ENCODE peak calls at places on chromosomes 2 and 18, in eight cellular contexts. One of them, this sample, is unnamed.

GRCh38 chr2:208101716-208102631 is 22.4 kb downstream of the CRYGD start:
- DNase-seq in HCT116: peak
- DNase-seq in caudate nucleus: no peak
- DNase-seq in HL-60: no peak
- DNase-seq in uterus: no peak
- DNase-seq in sigmoid colon: no peak
- DNase-seq in prostate gland: no peak
- DNase-seq in small intestine: peak
- DNase-seq in this sample: no peak

GRCh38 chr18:59837586-59837985 is 62.2 kb upstream of the PMAIP1 start:
- DNase-seq in caudate nucleus: no peak
- DNase-seq in uterus: no peak
- DNase-seq in HCT116: peak
- DNase-seq in small intestine: peak
- DNase-seq in prostate gland: peak
- DNase-seq in sigmoid colon: no peak
- DNase-seq in HL-60: peak
- DNase-seq in this sample: no peak

GRCh38 chr18:69936191-69936558 is 11.5 kb downstream of the CD226 start:
- DNase-seq in HCT116: no peak
- DNase-seq in prostate gland: no peak
- DNase-seq in uterus: no peak
- DNase-seq in sigmoid colon: no peak
- DNase-seq in small intestine: peak
- DNase-seq in HL-60: no peak
- DNase-seq in caudate nucleus: no peak
- DNase-seq in this sample: no peak

GRCh38 chr2:20141056-20141762 is 83.7 kb downstream of the SDC1 start:
- DNase-seq in small intestine: peak
- DNase-seq in uterus: peak
- DNase-seq in HCT116: peak
- DNase-seq in sigmoid colon: peak
- DNase-seq in HL-60: no peak
- DNase-seq in caudate nucleus: no peak
- DNase-seq in prostate gland: peak
- DNase-seq in this sample: peak

GRCh38 chr2:217854684-217855083 is 148.1 kb downstream of the TNS1 start:
- DNase-seq in sigmoid colon: no peak
- DNase-seq in HL-60: no peak
- DNase-seq in prostate gland: no peak
- DNase-seq in uterus: no peak
- DNase-seq in small intestine: no peak
- DNase-seq in caudate nucleus: no peak
- DNase-seq in HCT116: no peak
- DNase-seq in this sample: no peak

GRCh38 chr2:45264227-45265225 is 255.3 kb upstream of the SIX2 start:
- DNase-seq in HCT116: no peak
- DNase-seq in sigmoid colon: no peak
- DNase-seq in uterus: no peak
- DNase-seq in small intestine: no peak
- DNase-seq in prostate gland: no peak
- DNase-seq in HL-60: no peak
- DNase-seq in caudate nucleus: no peak
- DNase-seq in this sample: no peak

GRCh38 chr2:120384486-120385354 is 38.8 kb downstream of the INHBB start:
- DNase-seq in HL-60: no peak
- DNase-seq in sigmoid colon: peak
- DNase-seq in small intestine: no peak
- DNase-seq in HCT116: no peak
- DNase-seq in prostate gland: no peak
- DNase-seq in caudate nucleus: no peak
- DNase-seq in uterus: no peak
- DNase-seq in this sample: no peak

GRCh38 chr2:73779472-73780241 is at the start of gene DUSP11:
- DNase-seq in small intestine: peak
- DNase-seq in sigmoid colon: peak
- DNase-seq in caudate nucleus: peak
- DNase-seq in HL-60: peak
- DNase-seq in prostate gland: peak
- DNase-seq in HCT116: peak
- DNase-seq in uterus: peak
- DNase-seq in this sample: peak

GRCh38 chr2:28509361-28509760 is 13.5 kb downstream of the PLB1 start:
- DNase-seq in small intestine: no peak
- DNase-seq in sigmoid colon: no peak
- DNase-seq in HL-60: no peak
- DNase-seq in prostate gland: no peak
- DNase-seq in caudate nucleus: no peak
- DNase-seq in uterus: no peak
- DNase-seq in HCT116: no peak
- DNase-seq in this sample: no peak

GRCh38 chr2:28512607-28512965 is 16.7 kb downstream of the PLB1 start:
- DNase-seq in uterus: no peak
- DNase-seq in sigmoid colon: no peak
- DNase-seq in prostate gland: no peak
- DNase-seq in small intestine: no peak
- DNase-seq in HL-60: no peak
- DNase-seq in HCT116: no peak
- DNase-seq in caudate nucleus: no peak
- DNase-seq in this sample: no peak

GRCh38 chr2:28507806-28508764 is 12.2 kb downstream of the PLB1 start:
- DNase-seq in HCT116: peak
- DNase-seq in HL-60: no peak
- DNase-seq in caudate nucleus: peak
- DNase-seq in sigmoid colon: no peak
- DNase-seq in small intestine: peak
- DNase-seq in uterus: no peak
- DNase-seq in prostate gland: no peak
- DNase-seq in this sample: peak

GRCh38 chr2:28511871-28512606 is 16.2 kb downstream of the PLB1 start:
- DNase-seq in uterus: no peak
- DNase-seq in small intestine: no peak
- DNase-seq in HCT116: no peak
- DNase-seq in sigmoid colon: no peak
- DNase-seq in HL-60: no peak
- DNase-seq in caudate nucleus: no peak
- DNase-seq in prostate gland: no peak
- DNase-seq in this sample: no peak

GRCh38 chr2:28510184-28510583 is 14.3 kb downstream of the PLB1 start:
- DNase-seq in small intestine: no peak
- DNase-seq in sigmoid colon: no peak
- DNase-seq in HL-60: no peak
- DNase-seq in prostate gland: peak
- DNase-seq in HCT116: no peak
- DNase-seq in caudate nucleus: no peak
- DNase-seq in uterus: no peak
- DNase-seq in this sample: no peak
- H3K27ac ChIP-seq in small intestine: no peak
- H3K27ac ChIP-seq in sigmoid colon: no peak
- H3K27ac ChIP-seq in HL-60: no peak
- H3K27ac ChIP-seq in prostate gland: no peak
- H3K27ac ChIP-seq in HCT116: no peak
- H3K27ac ChIP-seq in caudate nucleus: peak
- H3K27ac ChIP-seq in uterus: no peak
- H3K27ac ChIP-seq in this sample: no peak

GRCh38 chr2:18297536-18298058 is 262.9 kb downstream of the RDH14 start:
- DNase-seq in small intestine: no peak
- DNase-seq in HL-60: no peak
- DNase-seq in HCT116: no peak
- DNase-seq in prostate gland: no peak
- DNase-seq in caudate nucleus: no peak
- DNase-seq in sigmoid colon: no peak
- DNase-seq in uterus: no peak
- DNase-seq in this sample: no peak

GRCh38 chr2:18299423-18300212 is 260.8 kb downstream of the RDH14 start:
- DNase-seq in uterus: no peak
- DNase-seq in HL-60: no peak
- DNase-seq in sigmoid colon: no peak
- DNase-seq in HCT116: no peak
- DNase-seq in small intestine: no peak
- DNase-seq in caudate nucleus: no peak
- DNase-seq in prostate gland: no peak
- DNase-seq in this sample: peak

GRCh38 chr2:18304849-18305248 is 255.6 kb downstream of the RDH14 start:
- DNase-seq in prostate gland: no peak
- DNase-seq in caudate nucleus: no peak
- DNase-seq in HCT116: no peak
- DNase-seq in sigmoid colon: no peak
- DNase-seq in uterus: no peak
- DNase-seq in small intestine: no peak
- DNase-seq in HL-60: no peak
- DNase-seq in this sample: no peak

DNA sequence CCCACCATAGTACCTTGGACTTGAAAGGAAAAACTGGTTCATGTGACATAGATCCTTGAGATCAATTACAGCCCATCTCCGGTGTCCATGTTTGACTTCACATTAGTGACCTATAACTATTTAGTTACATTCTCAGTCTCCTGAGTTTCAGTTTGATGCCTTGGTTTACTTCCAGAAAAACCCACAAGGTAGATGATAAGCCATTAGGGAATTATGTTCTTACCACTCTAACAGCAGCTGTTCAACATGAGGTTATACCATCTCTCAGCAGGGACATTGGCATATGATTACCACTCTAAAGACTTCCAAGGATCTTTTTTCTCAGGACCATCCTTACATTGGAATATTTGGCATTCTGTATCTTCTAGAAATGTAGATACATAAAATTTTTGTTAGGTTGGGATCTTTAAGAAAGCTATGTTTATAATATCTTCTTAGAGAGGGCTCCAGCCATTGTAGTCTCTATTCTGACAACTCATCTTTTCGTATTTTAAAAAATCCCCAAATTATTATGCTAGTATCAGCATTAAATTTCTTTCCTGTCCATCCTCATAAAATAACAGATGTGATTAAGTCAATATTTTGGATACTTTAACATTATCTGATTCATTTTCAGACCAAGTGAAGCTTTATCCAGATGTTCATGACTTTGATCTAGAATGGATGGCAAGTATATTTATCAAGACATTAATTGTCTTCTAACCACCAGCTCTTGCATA is 258.9 kb downstream of the RDH14 start:
- DNase-seq in caudate nucleus: no peak
- DNase-seq in HCT116: no peak
- DNase-seq in prostate gland: no peak
- DNase-seq in small intestine: no peak
- DNase-seq in uterus: no peak
- DNase-seq in HL-60: no peak
- DNase-seq in sigmoid colon: no peak
- DNase-seq in this sample: no peak
- H3K27ac ChIP-seq in caudate nucleus: no peak
- H3K27ac ChIP-seq in HCT116: no peak
- H3K27ac ChIP-seq in prostate gland: no peak
- H3K27ac ChIP-seq in small intestine: no peak
- H3K27ac ChIP-seq in uterus: no peak
- H3K27ac ChIP-seq in HL-60: no peak
- H3K27ac ChIP-seq in sigmoid colon: no peak
- H3K27ac ChIP-seq in this sample: peak

DNA sequence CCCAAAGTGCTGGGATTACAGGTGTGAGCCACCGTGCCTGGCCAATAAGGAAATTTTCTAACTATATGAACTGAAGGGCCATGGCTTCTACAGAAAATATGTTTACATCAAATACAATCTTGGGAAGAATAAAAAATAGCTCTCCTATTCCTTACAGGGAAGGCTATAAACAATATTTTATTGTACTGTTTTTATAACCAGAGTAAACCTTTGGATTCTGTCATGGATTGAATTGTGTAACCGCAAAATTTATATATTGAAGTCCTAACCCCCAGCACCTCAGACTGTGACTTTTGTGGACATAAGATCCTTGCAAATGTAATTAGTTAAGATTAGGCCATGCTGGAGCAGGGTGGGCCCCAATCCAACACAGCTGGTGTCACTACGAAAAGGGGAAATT is 8.3 kb downstream of the HSBP1L1 start:
- DNase-seq in uterus: no peak
- DNase-seq in prostate gland: no peak
- DNase-seq in HCT116: no peak
- DNase-seq in small intestine: no peak
- DNase-seq in HL-60: no peak
- DNase-seq in sigmoid colon: no peak
- DNase-seq in caudate nucleus: no peak
- DNase-seq in this sample: no peak
- H3K27ac ChIP-seq in uterus: no peak
- H3K27ac ChIP-seq in prostate gland: no peak
- H3K27ac ChIP-seq in HCT116: no peak
- H3K27ac ChIP-seq in small intestine: no peak
- H3K27ac ChIP-seq in HL-60: no peak
- H3K27ac ChIP-seq in sigmoid colon: no peak
- H3K27ac ChIP-seq in caudate nucleus: no peak
- H3K27ac ChIP-seq in this sample: no peak

GRCh38 chr18:66727991-66728390 is 124.1 kb upstream of the CDH19 start:
- DNase-seq in HCT116: no peak
- DNase-seq in small intestine: no peak
- DNase-seq in caudate nucleus: no peak
- DNase-seq in uterus: no peak
- DNase-seq in HL-60: no peak
- DNase-seq in prostate gland: no peak
- DNase-seq in sigmoid colon: no peak
- DNase-seq in this sample: no peak

GRCh38 chr18:66728951-66729350 is 125.1 kb upstream of the CDH19 start:
- DNase-seq in HCT116: no peak
- DNase-seq in HL-60: no peak
- DNase-seq in prostate gland: no peak
- DNase-seq in uterus: no peak
- DNase-seq in small intestine: no peak
- DNase-seq in caudate nucleus: no peak
- DNase-seq in sigmoid colon: no peak
- DNase-seq in this sample: no peak

GRCh38 chr18:66734451-66734850 is 130.6 kb upstream of the CDH19 start:
- DNase-seq in uterus: no peak
- DNase-seq in HL-60: no peak
- DNase-seq in HCT116: no peak
- DNase-seq in small intestine: no peak
- DNase-seq in prostate gland: no peak
- DNase-seq in sigmoid colon: no peak
- DNase-seq in caudate nucleus: no peak
- DNase-seq in this sample: no peak

GRCh38 chr18:66724664-66725356 is 120.9 kb upstream of the CDH19 start:
- DNase-seq in HCT116: no peak
- DNase-seq in caudate nucleus: no peak
- DNase-seq in small intestine: peak
- DNase-seq in sigmoid colon: no peak
- DNase-seq in prostate gland: peak
- DNase-seq in uterus: no peak
- DNase-seq in HL-60: no peak
- DNase-seq in this sample: peak

DNA sequence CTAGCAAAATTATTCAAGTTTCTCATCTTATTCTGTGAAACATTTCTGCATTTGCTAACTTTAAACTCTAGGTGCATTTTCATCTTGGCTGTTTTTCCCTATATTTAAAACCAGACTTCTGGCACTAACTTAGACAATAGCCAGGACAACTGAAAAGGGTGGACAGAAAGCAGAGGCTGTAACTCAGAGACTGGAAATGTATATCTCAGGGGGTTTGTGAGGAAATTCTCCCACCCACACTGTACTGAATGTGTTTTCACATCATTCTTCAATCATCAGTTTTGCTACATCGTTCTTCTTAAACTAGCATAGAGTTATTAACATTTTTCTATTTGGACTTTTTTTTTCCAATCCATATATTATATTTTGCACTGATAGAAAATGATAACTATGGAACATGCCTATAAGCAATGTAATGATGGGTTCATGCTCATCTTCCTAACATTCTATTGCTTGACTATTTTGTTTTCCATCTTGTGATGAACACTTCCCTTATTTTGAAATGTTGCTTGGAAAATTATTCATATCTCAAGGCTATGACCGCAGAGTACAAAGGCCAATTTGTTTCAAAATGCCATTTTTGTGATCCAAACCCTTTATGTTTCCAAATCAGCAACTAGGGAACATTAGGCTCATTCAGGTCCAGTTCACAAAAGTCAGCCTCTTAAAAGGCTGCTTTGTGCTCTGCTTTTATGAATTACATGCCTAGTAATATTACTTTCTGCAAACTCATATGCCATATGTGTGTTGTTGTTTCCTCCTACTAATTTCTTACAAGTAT is 125.8 kb upstream of the CDH19 start:
- DNase-seq in sigmoid colon: no peak
- DNase-seq in caudate nucleus: no peak
- DNase-seq in prostate gland: no peak
- DNase-seq in HCT116: no peak
- DNase-seq in HL-60: no peak
- DNase-seq in small intestine: no peak
- DNase-seq in uterus: no peak
- DNase-seq in this sample: no peak
- H3K27ac ChIP-seq in sigmoid colon: peak
- H3K27ac ChIP-seq in caudate nucleus: peak
- H3K27ac ChIP-seq in prostate gland: no peak
- H3K27ac ChIP-seq in HCT116: no peak
- H3K27ac ChIP-seq in HL-60: no peak
- H3K27ac ChIP-seq in small intestine: no peak
- H3K27ac ChIP-seq in uterus: no peak
- H3K27ac ChIP-seq in this sample: no peak